ENCODE peak calls at places on chromosome 1, in six cellular contexts. O is NCI-H1092; I is caudate nucleus; Y is NB4; J is CD8-positive, alpha-beta T cell; L is DMS153. P is an unnamed sample.

GRCh38 chr1:92480813-92481597 is 5.7 kb downstream of the GFI1 start:
- DNase-seq in Y (peak; percentile 59), O (no peak), I (no peak), L (no peak), J (no peak), P (no peak)

GRCh38 chr1:201904579-201904978 is 15.9 kb downstream of the SHISA4 start:
- DNase-seq in Y (no peak), I (no peak), J (no peak), O (no peak), L (no peak), P (no peak)

GRCh38 chr1:18041107-18041506 is 66.5 kb upstream of the IGSF21 start:
- DNase-seq in J (no peak), L (no peak), I (no peak), O (no peak), Y (peak; percentile 70), P (peak; percentile 14)

GRCh38 chr1:95233321-95233736 is 681 bp upstream of the RWDD3 start:
- DNase-seq in J (no peak), L (no peak), O (no peak), Y (no peak), I (no peak), P (no peak)

GRCh38 chr1:88089961-88090360 is 594.1 kb upstream of the PKN2 start:
- DNase-seq in Y (no peak), I (no peak), J (no peak), O (no peak), L (no peak), P (no peak)

GRCh38 chr1:206000641-206001339 is 2.4 kb downstream of the RAB7B start:
- DNase-seq in Y (peak; percentile 27), L (no peak), O (no peak), J (no peak), I (no peak), P (no peak)

GRCh38 chr1:68120136-68120791 is 69.8 kb upstream of the DIRAS3 start:
- DNase-seq in L (peak; percentile 23), O (peak; percentile 34), Y (peak; percentile 61), J (no peak), I (peak; percentile 43), P (no peak)

GRCh38 chr1:3331564-3331963 is 122.9 kb upstream of the ARHGEF16 start:
- DNase-seq in Y (no peak), O (no peak), J (no peak), L (no peak), I (peak; percentile 43), P (peak; percentile 70)

GRCh38 chr1:181151378-181152326 is 63.2 kb downstream of the IER5 start:
- DNase-seq in Y (no peak), L (no peak), I (no peak), J (no peak), O (no peak), P (no peak)

GRCh38 chr1:210301254-210301955 is 27.3 kb upstream of the HHAT start:
- DNase-seq in J (no peak), I (no peak), Y (no peak), O (no peak), L (no peak), P (no peak)

GRCh38 chr1:177858222-177858894 is 111.5 kb downstream of the SEC16B start:
- DNase-seq in J (no peak), L (peak; percentile 91), Y (no peak), I (no peak), O (peak; percentile 89), P (no peak)

GRCh38 chr1:53449693-53450092 is 9.5 kb upstream of the DMRTB1 start:
- DNase-seq in O (no peak), I (no peak), Y (no peak), L (no peak), J (no peak), P (no peak)

GRCh38 chr1:246096356-246096755 is 410.7 kb downstream of the SMYD3 start:
- DNase-seq in I (no peak), O (no peak), J (no peak), L (no peak), Y (no peak), P (no peak)

GRCh38 chr1:6245869-6246496 is 2.0 kb downstream of the HES3 start:
- DNase-seq in Y (no peak), I (no peak), L (peak; percentile 64), J (peak; percentile 50), O (peak; percentile 87), P (no peak)

GRCh38 chr1:193338194-193338593 is 151.8 kb upstream of the B3GALT2 start:
- DNase-seq in J (no peak), L (no peak), I (no peak), O (no peak), Y (no peak), P (no peak)

GRCh38 chr1:163842546-163842945 is 520.8 kb downstream of the NUF2 start:
- DNase-seq in L (no peak), Y (no peak), J (no peak), O (no peak), I (no peak), P (no peak)

GRCh38 chr1:53622531-53622930 is 116.4 kb downstream of the GLIS1 start:
- DNase-seq in O (no peak), I (no peak), L (no peak), Y (no peak), J (no peak), P (no peak)

GRCh38 chr1:44500181-44501021 is 95.3 kb downstream of the RNF220 start:
- DNase-seq in I (peak; percentile 83), J (no peak), L (no peak), O (peak; percentile 16), Y (no peak), P (peak; percentile 82)

GRCh38 chr1:75166821-75167220 is 32.6 kb downstream of the LHX8 start:
- DNase-seq in O (no peak), L (no peak), I (no peak), J (no peak), Y (no peak), P (no peak)

GRCh38 chr1:150513275-150513885 is 2.2 kb upstream of the FALEC start:
- DNase-seq in J (no peak), Y (no peak), I (no peak), L (no peak), O (no peak), P (no peak)

GRCh38 chr1:42319128-42319851 is 15.7 kb downstream of the FOXJ3 start:
- DNase-seq in I (no peak), L (no peak), O (no peak), J (peak; percentile 18), Y (peak; percentile 18), P (no peak)

GRCh38 chr1:21872445-21873079 is 60.5 kb downstream of the LDLRAD2 start:
- DNase-seq in L (peak; percentile 11), O (no peak), J (no peak), I (no peak), Y (no peak), P (no peak)

GRCh38 chr1:7409278-7409677 is 361.8 kb upstream of the VAMP3 start:
- DNase-seq in L (no peak), J (no peak), Y (no peak), O (no peak), I (no peak), P (no peak)

P was measured in anterior cingulate cortex.